ENCODE peak calls at places on chromosomes 5 and 9, in seven cellular contexts. One of them, this sample, is unnamed.

GRCh38 chr5:102818345-102818744 is 63.2 kb downstream of the PAM start:
- DNase-seq in esophagus squamous epithelium: no peak
- DNase-seq in dorsolateral prefrontal cortex: no peak
- DNase-seq in endothelial cell of umbilical vein: no peak
- DNase-seq in AG04450: no peak
- DNase-seq in breast epithelium: no peak
- DNase-seq in CD8-positive, alpha-beta memory T cell: no peak
- DNase-seq in this sample: no peak

GRCh38 chr9:121059998-121060636 is 10.0 kb upstream of the C5 start:
- DNase-seq in AG04450: peak
- DNase-seq in dorsolateral prefrontal cortex: no peak
- DNase-seq in esophagus squamous epithelium: no peak
- DNase-seq in breast epithelium: no peak
- DNase-seq in CD8-positive, alpha-beta memory T cell: no peak
- DNase-seq in endothelial cell of umbilical vein: peak
- DNase-seq in this sample: peak

GRCh38 chr5:178249191-178249989 is 16.8 kb upstream of the PHYKPL start:
- DNase-seq in breast epithelium: no peak
- DNase-seq in dorsolateral prefrontal cortex: no peak
- DNase-seq in esophagus squamous epithelium: no peak
- DNase-seq in endothelial cell of umbilical vein: no peak
- DNase-seq in CD8-positive, alpha-beta memory T cell: no peak
- DNase-seq in AG04450: no peak
- DNase-seq in this sample: peak

GRCh38 chr5:63245271-63245670 is 666.7 kb downstream of the LRRC70 start:
- DNase-seq in breast epithelium: no peak
- DNase-seq in esophagus squamous epithelium: no peak
- DNase-seq in endothelial cell of umbilical vein: no peak
- DNase-seq in dorsolateral prefrontal cortex: no peak
- DNase-seq in AG04450: no peak
- DNase-seq in CD8-positive, alpha-beta memory T cell: no peak
- DNase-seq in this sample: peak

GRCh38 chr9:5920860-5921328 is 30.2 kb downstream of the MLANA start:
- DNase-seq in esophagus squamous epithelium: no peak
- DNase-seq in endothelial cell of umbilical vein: no peak
- DNase-seq in AG04450: no peak
- DNase-seq in CD8-positive, alpha-beta memory T cell: no peak
- DNase-seq in breast epithelium: no peak
- DNase-seq in dorsolateral prefrontal cortex: no peak
- DNase-seq in this sample: no peak

GRCh38 chr5:95858023-95858461 is 35.5 kb upstream of the GLRX start:
- DNase-seq in breast epithelium: no peak
- DNase-seq in esophagus squamous epithelium: no peak
- DNase-seq in CD8-positive, alpha-beta memory T cell: no peak
- DNase-seq in endothelial cell of umbilical vein: peak
- DNase-seq in dorsolateral prefrontal cortex: no peak
- DNase-seq in AG04450: peak
- DNase-seq in this sample: no peak

GRCh38 chr5:62340979-62341378 is 35.0 kb downstream of the KIF2A start:
- DNase-seq in dorsolateral prefrontal cortex: no peak
- DNase-seq in CD8-positive, alpha-beta memory T cell: no peak
- DNase-seq in breast epithelium: no peak
- DNase-seq in AG04450: no peak
- DNase-seq in esophagus squamous epithelium: no peak
- DNase-seq in endothelial cell of umbilical vein: no peak
- DNase-seq in this sample: no peak

GRCh38 chr5:73644385-73644963 is 18.5 kb downstream of the ARHGEF28 start:
- DNase-seq in CD8-positive, alpha-beta memory T cell: no peak
- DNase-seq in esophagus squamous epithelium: no peak
- DNase-seq in endothelial cell of umbilical vein: no peak
- DNase-seq in breast epithelium: no peak
- DNase-seq in AG04450: no peak
- DNase-seq in dorsolateral prefrontal cortex: no peak
- DNase-seq in this sample: no peak

GRCh38 chr9:92632641-92633040 is 37.3 kb downstream of the IPPK start:
- DNase-seq in esophagus squamous epithelium: no peak
- DNase-seq in endothelial cell of umbilical vein: no peak
- DNase-seq in CD8-positive, alpha-beta memory T cell: no peak
- DNase-seq in breast epithelium: no peak
- DNase-seq in AG04450: no peak
- DNase-seq in dorsolateral prefrontal cortex: no peak
- DNase-seq in this sample: no peak

DNA sequence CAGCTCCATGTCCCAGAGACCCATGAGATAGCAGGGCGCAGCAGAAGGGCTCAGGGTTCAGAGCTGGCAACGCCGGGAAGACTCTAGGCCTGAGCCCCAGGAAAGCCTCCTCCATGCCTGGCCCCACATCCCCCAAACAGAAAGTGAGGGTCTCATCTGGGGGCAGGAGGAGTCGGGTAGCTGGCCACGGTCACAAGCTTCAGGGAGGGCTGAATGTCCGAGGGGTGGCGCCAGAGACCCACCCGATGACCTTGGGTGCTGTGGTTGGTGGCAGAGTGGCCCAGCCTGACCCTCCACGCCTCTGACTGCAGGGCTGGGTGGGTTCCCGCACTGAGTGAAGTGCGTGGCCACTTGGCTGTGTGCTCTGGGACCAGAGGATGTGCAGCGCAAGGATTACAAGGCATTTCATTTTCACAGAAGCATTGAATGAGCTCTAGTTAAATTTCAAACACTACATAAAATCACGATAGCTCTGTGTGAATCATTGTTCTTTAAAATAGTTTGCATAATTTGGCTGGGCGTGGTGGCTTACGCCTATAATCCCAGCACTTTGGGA is 3.0 kb downstream of the C8G start:
- DNase-seq in endothelial cell of umbilical vein: no peak
- DNase-seq in breast epithelium: no peak
- DNase-seq in AG04450: no peak
- DNase-seq in esophagus squamous epithelium: no peak
- DNase-seq in dorsolateral prefrontal cortex: peak
- DNase-seq in CD8-positive, alpha-beta memory T cell: no peak
- DNase-seq in this sample: no peak
- H3K27ac ChIP-seq in endothelial cell of umbilical vein: no peak
- H3K27ac ChIP-seq in breast epithelium: no peak
- H3K27ac ChIP-seq in AG04450: no peak
- H3K27ac ChIP-seq in esophagus squamous epithelium: peak
- H3K27ac ChIP-seq in dorsolateral prefrontal cortex: peak
- H3K27ac ChIP-seq in CD8-positive, alpha-beta memory T cell: no peak
- H3K27ac ChIP-seq in this sample: peak

GRCh38 chr9:127545196-127546124 is 66.6 kb upstream of the STXBP1 start:
- DNase-seq in dorsolateral prefrontal cortex: peak
- DNase-seq in AG04450: no peak
- DNase-seq in endothelial cell of umbilical vein: peak
- DNase-seq in breast epithelium: peak
- DNase-seq in esophagus squamous epithelium: no peak
- DNase-seq in CD8-positive, alpha-beta memory T cell: no peak
- DNase-seq in this sample: no peak
- H3K27ac ChIP-seq in dorsolateral prefrontal cortex: peak
- H3K27ac ChIP-seq in AG04450: peak
- H3K27ac ChIP-seq in endothelial cell of umbilical vein: peak
- H3K27ac ChIP-seq in breast epithelium: peak
- H3K27ac ChIP-seq in esophagus squamous epithelium: peak
- H3K27ac ChIP-seq in CD8-positive, alpha-beta memory T cell: no peak
- H3K27ac ChIP-seq in this sample: peak

GRCh38 chr9:37289631-37290030 is 132.9 kb upstream of the GRHPR start:
- DNase-seq in dorsolateral prefrontal cortex: no peak
- DNase-seq in breast epithelium: no peak
- DNase-seq in esophagus squamous epithelium: no peak
- DNase-seq in AG04450: no peak
- DNase-seq in endothelial cell of umbilical vein: no peak
- DNase-seq in CD8-positive, alpha-beta memory T cell: no peak
- DNase-seq in this sample: no peak
- H3K27ac ChIP-seq in dorsolateral prefrontal cortex: no peak
- H3K27ac ChIP-seq in breast epithelium: no peak
- H3K27ac ChIP-seq in esophagus squamous epithelium: no peak
- H3K27ac ChIP-seq in AG04450: no peak
- H3K27ac ChIP-seq in endothelial cell of umbilical vein: no peak
- H3K27ac ChIP-seq in CD8-positive, alpha-beta memory T cell: no peak
- H3K27ac ChIP-seq in this sample: peak

DNA sequence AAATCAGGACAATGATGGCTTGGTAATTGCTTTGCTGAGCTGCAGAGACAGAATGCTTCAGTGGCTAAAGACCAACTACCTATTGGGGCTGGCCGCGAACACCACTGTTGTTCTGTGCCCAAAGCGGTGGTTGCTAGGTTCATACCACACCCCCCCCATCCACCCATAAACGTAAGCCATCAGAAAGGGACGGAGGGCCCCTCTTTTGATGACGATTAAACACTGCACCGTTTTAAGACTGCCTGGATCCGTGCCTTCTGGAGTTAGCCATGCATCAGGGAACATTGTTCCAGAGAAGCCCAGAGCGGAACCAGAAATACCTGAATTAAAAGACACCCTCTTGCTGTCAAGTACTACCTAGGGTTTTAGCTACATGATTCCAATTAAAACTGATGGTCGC is 369.1 kb upstream of the DAP start:
- DNase-seq in endothelial cell of umbilical vein: no peak
- DNase-seq in AG04450: no peak
- DNase-seq in esophagus squamous epithelium: no peak
- DNase-seq in breast epithelium: no peak
- DNase-seq in dorsolateral prefrontal cortex: no peak
- DNase-seq in CD8-positive, alpha-beta memory T cell: no peak
- DNase-seq in this sample: no peak
- H3K27ac ChIP-seq in endothelial cell of umbilical vein: no peak
- H3K27ac ChIP-seq in AG04450: no peak
- H3K27ac ChIP-seq in esophagus squamous epithelium: no peak
- H3K27ac ChIP-seq in breast epithelium: no peak
- H3K27ac ChIP-seq in dorsolateral prefrontal cortex: peak
- H3K27ac ChIP-seq in CD8-positive, alpha-beta memory T cell: no peak
- H3K27ac ChIP-seq in this sample: no peak

GRCh38 chr5:16970826-16971225 is 34.7 kb upstream of the MYO10 start:
- DNase-seq in dorsolateral prefrontal cortex: no peak
- DNase-seq in AG04450: no peak
- DNase-seq in CD8-positive, alpha-beta memory T cell: no peak
- DNase-seq in endothelial cell of umbilical vein: no peak
- DNase-seq in breast epithelium: no peak
- DNase-seq in esophagus squamous epithelium: no peak
- DNase-seq in this sample: no peak
- H3K27ac ChIP-seq in dorsolateral prefrontal cortex: no peak
- H3K27ac ChIP-seq in AG04450: no peak
- H3K27ac ChIP-seq in CD8-positive, alpha-beta memory T cell: no peak
- H3K27ac ChIP-seq in endothelial cell of umbilical vein: no peak
- H3K27ac ChIP-seq in breast epithelium: no peak
- H3K27ac ChIP-seq in esophagus squamous epithelium: no peak
- H3K27ac ChIP-seq in this sample: no peak

GRCh38 chr5:121668635-121669034 is 183.0 kb upstream of the FTMT start:
- DNase-seq in CD8-positive, alpha-beta memory T cell: no peak
- DNase-seq in dorsolateral prefrontal cortex: no peak
- DNase-seq in breast epithelium: no peak
- DNase-seq in AG04450: no peak
- DNase-seq in endothelial cell of umbilical vein: no peak
- DNase-seq in esophagus squamous epithelium: no peak
- DNase-seq in this sample: no peak
- H3K27ac ChIP-seq in CD8-positive, alpha-beta memory T cell: no peak
- H3K27ac ChIP-seq in dorsolateral prefrontal cortex: no peak
- H3K27ac ChIP-seq in breast epithelium: no peak
- H3K27ac ChIP-seq in AG04450: no peak
- H3K27ac ChIP-seq in endothelial cell of umbilical vein: no peak
- H3K27ac ChIP-seq in esophagus squamous epithelium: no peak
- H3K27ac ChIP-seq in this sample: no peak